ENCODE peak calls at places on chromosomes 4 and X, in four cellular contexts. One of them, this sample, is unnamed.

GRCh38 chrX:85309717-85310116 is 65.9 kb downstream of the ZNF711 start:
- DNase-seq in dorsolateral prefrontal cortex: no peak
- DNase-seq in endodermal cell: peak
- DNase-seq in uterus: no peak
- DNase-seq in this sample: no peak

GRCh38 chr4:688695-689497 is at the start of gene SLC49A3:
- DNase-seq in dorsolateral prefrontal cortex: no peak
- DNase-seq in endodermal cell: peak
- DNase-seq in uterus: no peak
- DNase-seq in this sample: no peak

GRCh38 chr4:18636001-18636680 is 614.6 kb upstream of the LCORL start:
- DNase-seq in dorsolateral prefrontal cortex: no peak
- DNase-seq in endodermal cell: no peak
- DNase-seq in uterus: no peak
- DNase-seq in this sample: no peak

GRCh38 chr4:153522800-153523089 is 56.6 kb downstream of the TMEM131L start:
- DNase-seq in dorsolateral prefrontal cortex: no peak
- DNase-seq in endodermal cell: no peak
- DNase-seq in uterus: no peak
- DNase-seq in this sample: no peak

GRCh38 chrX:46209037-46209436 is 336.2 kb downstream of the ZNF674 start:
- DNase-seq in dorsolateral prefrontal cortex: no peak
- DNase-seq in endodermal cell: no peak
- DNase-seq in uterus: no peak
- DNase-seq in this sample: no peak

GRCh38 chrX:118239471-118239870 is 106.4 kb upstream of the WDR44 start:
- DNase-seq in dorsolateral prefrontal cortex: no peak
- DNase-seq in endodermal cell: no peak
- DNase-seq in uterus: no peak
- DNase-seq in this sample: no peak

GRCh38 chrX:154490021-154490413 is 412 bp downstream of the SLC10A3 start:
- DNase-seq in dorsolateral prefrontal cortex: no peak
- DNase-seq in endodermal cell: peak
- DNase-seq in uterus: peak
- DNase-seq in this sample: no peak

GRCh38 chr4:40238700-40239548 is 42.1 kb downstream of the RHOH start:
- DNase-seq in dorsolateral prefrontal cortex: no peak
- DNase-seq in endodermal cell: no peak
- DNase-seq in uterus: no peak
- DNase-seq in this sample: no peak

GRCh38 chrX:48972214-48973164 is 845 bp upstream of the KCND1 start:
- DNase-seq in dorsolateral prefrontal cortex: peak
- DNase-seq in endodermal cell: peak
- DNase-seq in uterus: peak
- DNase-seq in this sample: peak

GRCh38 chr4:124903995-124904722 is 191.6 kb upstream of the ANKRD50 start:
- DNase-seq in dorsolateral prefrontal cortex: no peak
- DNase-seq in endodermal cell: peak
- DNase-seq in uterus: no peak
- DNase-seq in this sample: no peak

GRCh38 chr4:55729306-55730142 is 90.1 kb upstream of the EXOC1L start:
- DNase-seq in dorsolateral prefrontal cortex: no peak
- DNase-seq in endodermal cell: no peak
- DNase-seq in uterus: no peak
- DNase-seq in this sample: no peak

GRCh38 chrX:120380699-120381098 is 18.8 kb downstream of the ATP1B4 start:
- DNase-seq in dorsolateral prefrontal cortex: no peak
- DNase-seq in endodermal cell: peak
- DNase-seq in uterus: no peak
- DNase-seq in this sample: no peak

GRCh38 chrX:53483838-53484420 is 49.8 kb upstream of the HSD17B10 start:
- DNase-seq in dorsolateral prefrontal cortex: no peak
- DNase-seq in endodermal cell: no peak
- DNase-seq in uterus: no peak
- DNase-seq in this sample: no peak

GRCh38 chrX:74251006-74251930 is 52.7 kb upstream of the ZCCHC13 start:
- DNase-seq in dorsolateral prefrontal cortex: no peak
- DNase-seq in endodermal cell: no peak
- DNase-seq in uterus: no peak
- DNase-seq in this sample: no peak

GRCh38 chrX:52979568-52979967 is 21.2 kb upstream of the FAM156A start:
- DNase-seq in dorsolateral prefrontal cortex: no peak
- DNase-seq in endodermal cell: no peak
- DNase-seq in uterus: no peak
- DNase-seq in this sample: no peak

GRCh38 chrX:149948001-149948400 is 9.7 kb upstream of the EOLA2 start:
- DNase-seq in dorsolateral prefrontal cortex: no peak
- DNase-seq in endodermal cell: peak
- DNase-seq in uterus: no peak
- DNase-seq in this sample: no peak

GRCh38 chrX:149949743-149950436 is 11.6 kb upstream of the EOLA2 start:
- DNase-seq in dorsolateral prefrontal cortex: no peak
- DNase-seq in endodermal cell: no peak
- DNase-seq in uterus: no peak
- DNase-seq in this sample: no peak

DNA sequence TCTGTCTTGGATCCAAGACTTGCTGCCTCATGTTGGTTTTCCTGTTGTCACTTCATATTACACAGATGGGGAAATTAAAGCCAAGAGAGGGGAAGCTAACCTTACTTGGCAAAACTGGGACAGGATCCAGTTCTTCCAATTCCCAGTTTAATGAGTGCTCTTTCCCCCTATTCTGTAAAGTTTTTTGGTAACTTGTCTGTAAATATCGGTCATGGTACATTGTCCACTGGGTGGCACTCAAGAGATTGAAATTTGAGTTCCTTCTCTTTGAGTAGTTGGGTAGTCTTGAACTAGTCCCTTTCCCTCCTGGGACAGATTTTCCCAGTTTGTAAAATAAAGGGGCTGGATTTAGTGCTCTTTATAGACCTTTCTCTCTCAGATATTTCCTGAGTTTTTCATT is 12.4 kb upstream of the EOLA2 start:
- DNase-seq in dorsolateral prefrontal cortex: no peak
- DNase-seq in endodermal cell: no peak
- DNase-seq in uterus: no peak
- DNase-seq in this sample: peak
- TF ChIP-seq CTCF in dorsolateral prefrontal cortex: peak
- TF ChIP-seq CTCF in endodermal cell: peak
- TF ChIP-seq CTCF in uterus: peak
- TF ChIP-seq CTCF in this sample: peak

GRCh38 chr4:121073672-121074386 is 1.5 kb upstream of the NDNF start:
- DNase-seq in dorsolateral prefrontal cortex: no peak
- DNase-seq in endodermal cell: peak
- DNase-seq in uterus: no peak
- DNase-seq in this sample: no peak
- TF ChIP-seq CTCF in dorsolateral prefrontal cortex: no peak
- TF ChIP-seq CTCF in endodermal cell: peak
- TF ChIP-seq CTCF in uterus: no peak
- TF ChIP-seq CTCF in this sample: no peak

DNA sequence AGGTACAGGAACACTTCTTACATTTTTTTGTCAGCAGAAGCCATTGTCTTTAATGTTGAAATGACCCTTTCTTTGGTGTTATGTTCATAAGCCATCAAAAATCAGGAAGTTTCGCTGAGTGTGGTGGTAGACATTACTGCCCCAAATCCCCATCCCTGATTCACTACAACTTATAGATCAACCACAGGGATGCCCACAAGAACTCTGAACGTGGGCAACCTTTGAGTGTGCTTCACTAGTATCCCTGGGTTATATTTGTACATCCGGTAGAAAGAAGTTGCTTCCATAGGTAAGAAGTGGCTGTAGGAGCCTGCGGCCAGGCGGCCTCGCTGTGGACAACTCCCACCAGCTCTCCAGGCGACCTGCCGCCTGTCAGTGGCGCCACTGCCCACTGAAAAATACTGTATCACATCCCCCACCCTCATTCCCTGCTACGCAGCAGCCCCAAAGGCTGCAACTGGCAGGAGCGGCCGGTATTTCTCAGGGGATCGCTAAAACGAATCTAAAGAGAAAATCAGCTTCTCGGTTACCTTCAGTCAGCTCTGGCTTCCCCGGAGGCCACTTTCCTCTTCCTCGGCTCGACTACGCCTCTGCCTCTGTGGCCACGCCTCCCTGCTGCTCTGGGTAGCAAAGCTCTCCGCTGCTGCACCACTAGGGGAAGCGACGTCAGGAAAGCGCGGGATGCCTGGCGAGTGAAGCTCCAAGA is 13.9 kb upstream of the ETDC start:
- DNase-seq in dorsolateral prefrontal cortex: peak
- DNase-seq in endodermal cell: peak
- DNase-seq in uterus: peak
- DNase-seq in this sample: peak
- TF ChIP-seq CTCF in dorsolateral prefrontal cortex: peak
- TF ChIP-seq CTCF in endodermal cell: peak
- TF ChIP-seq CTCF in uterus: no peak
- TF ChIP-seq CTCF in this sample: peak

DNA sequence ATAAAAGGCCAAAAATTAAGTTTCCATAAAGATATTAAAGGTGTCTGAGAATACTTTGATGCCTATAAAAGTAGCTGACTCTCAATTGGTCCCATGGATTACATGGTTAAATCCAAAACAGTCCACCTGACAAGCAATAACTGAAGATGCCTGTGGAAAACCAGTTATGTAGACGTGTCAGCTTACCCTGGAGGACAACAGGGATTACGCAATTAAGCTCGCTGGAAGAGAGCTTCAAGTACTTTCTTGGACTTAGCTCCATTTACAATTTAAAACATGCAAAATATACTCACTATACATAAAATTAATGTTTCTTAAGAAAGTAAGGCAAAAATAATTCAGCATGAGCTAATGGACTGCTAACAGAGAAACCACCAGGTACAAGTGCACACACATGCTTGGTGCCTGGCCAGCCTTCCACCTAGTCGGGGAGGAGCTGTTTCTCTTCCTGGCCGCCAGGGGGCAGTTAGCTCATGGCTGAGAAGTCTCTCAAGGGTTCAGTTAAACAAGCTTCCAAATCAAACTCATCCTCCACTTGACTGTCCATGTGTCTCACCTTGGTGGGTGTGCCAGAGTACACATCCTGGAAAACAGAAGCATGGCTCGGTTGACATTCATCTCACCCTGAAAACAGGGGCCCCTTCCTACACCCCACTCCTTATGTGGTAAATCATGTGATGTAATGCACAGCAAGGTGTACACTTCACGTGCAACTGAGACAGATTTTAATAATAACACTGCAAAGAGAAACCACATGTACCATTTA is 9.2 kb upstream of the FAM53A start:
- DNase-seq in dorsolateral prefrontal cortex: no peak
- DNase-seq in endodermal cell: peak
- DNase-seq in uterus: peak
- DNase-seq in this sample: peak
- TF ChIP-seq CTCF in dorsolateral prefrontal cortex: peak
- TF ChIP-seq CTCF in endodermal cell: peak
- TF ChIP-seq CTCF in uterus: peak
- TF ChIP-seq CTCF in this sample: peak

GRCh38 chr4:161702287-161702686 is 461.5 kb downstream of the FSTL5 start:
- DNase-seq in dorsolateral prefrontal cortex: no peak
- DNase-seq in endodermal cell: no peak
- DNase-seq in uterus: no peak
- DNase-seq in this sample: no peak
- TF ChIP-seq CTCF in dorsolateral prefrontal cortex: no peak
- TF ChIP-seq CTCF in endodermal cell: peak
- TF ChIP-seq CTCF in uterus: no peak
- TF ChIP-seq CTCF in this sample: peak

DNA sequence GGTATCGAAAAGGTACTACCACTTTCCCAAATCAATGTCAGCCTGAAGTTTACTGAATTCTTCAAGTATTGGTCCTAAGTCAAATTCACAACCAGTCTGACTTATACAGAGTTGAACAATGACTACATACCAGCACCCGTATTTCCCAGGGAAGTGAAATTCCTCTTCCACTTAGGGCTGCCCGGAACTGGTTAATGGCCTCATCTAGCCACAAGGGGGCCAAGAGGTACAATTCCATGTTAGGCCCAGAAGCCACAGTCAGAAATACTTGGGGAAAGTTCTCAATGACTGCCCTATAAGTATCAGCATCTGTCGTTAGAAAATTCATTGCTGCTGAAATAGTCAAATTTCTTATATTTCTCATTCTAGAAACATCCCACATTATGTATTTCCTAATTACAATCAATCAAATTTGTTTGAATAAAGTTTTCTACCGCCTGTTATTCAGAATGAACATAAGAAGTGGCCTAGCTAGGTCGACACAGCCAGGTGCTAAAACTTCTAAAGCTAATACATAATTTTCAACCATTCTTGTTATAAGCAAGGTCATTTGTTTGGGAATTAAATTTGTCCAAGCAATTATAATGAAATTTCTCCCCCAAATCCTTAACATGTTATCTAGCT is 5.6 kb upstream of the PCDH7 start:
- DNase-seq in dorsolateral prefrontal cortex: no peak
- DNase-seq in endodermal cell: peak
- DNase-seq in uterus: peak
- DNase-seq in this sample: peak
- TF ChIP-seq CTCF in dorsolateral prefrontal cortex: peak
- TF ChIP-seq CTCF in endodermal cell: peak
- TF ChIP-seq CTCF in uterus: peak
- TF ChIP-seq CTCF in this sample: peak

GRCh38 chr4:80033581-80033980 is 39.4 kb downstream of the ANTXR2 start:
- DNase-seq in dorsolateral prefrontal cortex: no peak
- DNase-seq in endodermal cell: no peak
- DNase-seq in uterus: no peak
- DNase-seq in this sample: no peak
- TF ChIP-seq CTCF in dorsolateral prefrontal cortex: no peak
- TF ChIP-seq CTCF in endodermal cell: peak
- TF ChIP-seq CTCF in uterus: peak
- TF ChIP-seq CTCF in this sample: peak

GRCh38 chr4:27692098-27692679 is 831.5 kb downstream of the STIM2 start:
- DNase-seq in dorsolateral prefrontal cortex: no peak
- DNase-seq in endodermal cell: peak
- DNase-seq in uterus: no peak
- DNase-seq in this sample: no peak
- TF ChIP-seq CTCF in dorsolateral prefrontal cortex: peak
- TF ChIP-seq CTCF in endodermal cell: peak
- TF ChIP-seq CTCF in uterus: no peak
- TF ChIP-seq CTCF in this sample: peak

DNA sequence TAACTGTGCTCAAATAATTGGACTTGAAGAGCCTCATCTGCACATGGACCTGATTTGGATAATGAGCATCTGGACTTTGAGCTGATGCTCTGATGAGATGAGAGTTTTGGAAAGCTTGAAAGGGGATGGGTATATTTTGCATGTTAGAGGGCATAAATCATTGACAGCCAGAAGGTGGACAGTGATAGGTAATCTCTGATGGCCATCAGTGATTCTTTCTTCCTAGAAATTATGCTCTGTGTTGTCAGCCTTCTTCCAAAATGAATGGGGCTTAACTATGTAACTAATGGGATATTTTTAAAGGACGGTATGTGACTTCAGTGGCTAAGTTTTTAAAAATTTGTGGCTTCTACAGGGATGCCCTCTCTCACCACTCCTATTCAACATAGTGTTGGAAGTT is 334.0 kb downstream of the PTTG2 start:
- DNase-seq in dorsolateral prefrontal cortex: no peak
- DNase-seq in endodermal cell: no peak
- DNase-seq in uterus: no peak
- DNase-seq in this sample: no peak
- TF ChIP-seq CTCF in dorsolateral prefrontal cortex: no peak
- TF ChIP-seq CTCF in endodermal cell: no peak
- TF ChIP-seq CTCF in uterus: no peak
- TF ChIP-seq CTCF in this sample: no peak